ENCODE peak calls at places on chromosomes 12 and 14, in eight cellular contexts. Y is neural progenitor cell; E is NCI-H774; K is ovary; T is stimulated activated CD4-positive, alpha-beta T cell treated with anti-CD3 and anti-CD28 coated beads, Interleukin-1b, Interleukin-23, amount 100 ng/mL, for 24 hours; L is anterior cingulate cortex; C is fibroblast of the conjunctiva; Z is RCC 7860. U is an unnamed sample.
A peak's percentile ranks its signal among the peaks of the same experiment; 100 is the strongest.

GRCh38 chr12:58204086-58204485 is 262.7 kb downstream of the ATP23 start:
- DNase-seq in Y (no peak), E (no peak), K (no peak), T (no peak), L (no peak), C (no peak), Z (no peak), U (no peak)

GRCh38 chr12:473863-474577 is 14.3 kb downstream of the B4GALNT3 start:
- DNase-seq in Y (peak; percentile 25), E (no peak), K (no peak), T (no peak), L (no peak), C (no peak), Z (no peak), U (no peak)

GRCh38 chr14:90903101-90903500 is 86.9 kb upstream of the TTC7B start:
- DNase-seq in Y (peak; percentile 78), E (peak; percentile 59), K (peak; percentile 71), T (peak; percentile 28), L (peak; percentile 24), C (peak; percentile 39), Z (peak; percentile 20), U (peak; percentile 66)

GRCh38 chr14:24279301-24280186 is 8.1 kb upstream of the RABGGTA start:
- DNase-seq in Y (no peak), E (no peak), K (no peak), T (peak; percentile 35), L (peak; percentile 56), C (no peak), Z (peak; percentile 3), U (no peak)

GRCh38 chr12:1799882-1800645 is 20.3 kb upstream of the LRTM2 start:
- DNase-seq in Y (no peak), E (no peak), K (no peak), T (no peak), L (no peak), C (no peak), Z (no peak), U (no peak)

GRCh38 chr12:42094277-42094676 is 50.4 kb downstream of the GXYLT1 start:
- DNase-seq in Y (no peak), E (no peak), K (no peak), T (no peak), L (no peak), C (peak; percentile 16), Z (peak; percentile 30), U (no peak)

GRCh38 chr12:104274811-104275210 is 28.7 kb upstream of the EID3 start:
- DNase-seq in Y (no peak), E (no peak), K (no peak), T (no peak), L (no peak), C (no peak), Z (no peak), U (no peak)

GRCh38 chr12:20058068-20058467 is 310.3 kb upstream of the PDE3A start:
- DNase-seq in Y (no peak), E (no peak), K (no peak), T (no peak), L (no peak), C (no peak), Z (no peak), U (no peak)

GRCh38 chr12:109605599-109606228 is 32.1 kb downstream of the MVK start:
- DNase-seq in Y (peak; percentile 56), E (no peak), K (no peak), T (no peak), L (no peak), C (no peak), Z (no peak), U (no peak)

GRCh38 chr12:73235387-73235786 is 963.2 kb downstream of the TRHDE start:
- DNase-seq in Y (no peak), E (no peak), K (no peak), T (no peak), L (no peak), C (no peak), Z (no peak), U (no peak)

GRCh38 chr12:49624919-49625577 is 1.7 kb downstream of the PRPF40B start:
- DNase-seq in Y (no peak), E (no peak), K (peak; percentile 62), T (no peak), L (no peak), C (no peak), Z (peak; percentile 45), U (no peak)